ENCODE peak calls at places on chromosomes 3 and 15, in seven cellular contexts. Q is suprapubic skin, B is natural killer cell, A is astrocyte of the spinal cord, I is omental fat pad, Z is IMR-90, D is gastrocnemius medialis. T is an unnamed sample.

GRCh38 chr15:86164222-86164898 is 84.7 kb downstream of the AGBL1 start:
- DNase-seq in Q (no peak), B (no peak), A (no peak), I (no peak), Z (no peak), D (peak; percentile 76), T (no peak)

GRCh38 chr3:182636646-182637045 is 156.7 kb upstream of the ATP11B start:
- DNase-seq in Q (no peak), B (no peak), A (no peak), I (no peak), Z (no peak), D (no peak), T (no peak)

GRCh38 chr3:45881031-45882022 is 5.0 kb upstream of the CCR9 start:
- DNase-seq in Q (no peak), B (peak; percentile 32), A (no peak), I (no peak), Z (peak; percentile 53), D (no peak), T (no peak)

GRCh38 chr3:150472421-150472820 is 64.3 kb downstream of the TSC22D2 start:
- DNase-seq in Q (no peak), B (no peak), A (no peak), I (no peak), Z (no peak), D (no peak), T (no peak)

GRCh38 chr15:65233651-65234050 is 22.4 kb upstream of the CILP start:
- DNase-seq in Q (no peak), B (no peak), A (no peak), I (no peak), Z (no peak), D (no peak), T (no peak)

GRCh38 chr15:42692997-42693396 is 43.9 kb downstream of the CDAN1 start:
- DNase-seq in Q (no peak), B (no peak), A (no peak), I (no peak), Z (no peak), D (no peak), T (no peak)

GRCh38 chr3:119296723-119297122 is 2.5 kb downstream of the ARHGAP31 start:
- DNase-seq in Q (no peak), B (no peak), A (no peak), I (no peak), Z (no peak), D (no peak), T (no peak)

GRCh38 chr3:13671536-13672233 is 122.8 kb downstream of the FBLN2 start:
- DNase-seq in Q (no peak), B (no peak), A (no peak), I (no peak), Z (no peak), D (no peak), T (no peak)

GRCh38 chr3:10017636-10018292 is 8.5 kb upstream of the FANCD2 start:
- DNase-seq in Q (no peak), B (no peak), A (peak; percentile 66), I (no peak), Z (peak; percentile 89), D (no peak), T (no peak)

DNA sequence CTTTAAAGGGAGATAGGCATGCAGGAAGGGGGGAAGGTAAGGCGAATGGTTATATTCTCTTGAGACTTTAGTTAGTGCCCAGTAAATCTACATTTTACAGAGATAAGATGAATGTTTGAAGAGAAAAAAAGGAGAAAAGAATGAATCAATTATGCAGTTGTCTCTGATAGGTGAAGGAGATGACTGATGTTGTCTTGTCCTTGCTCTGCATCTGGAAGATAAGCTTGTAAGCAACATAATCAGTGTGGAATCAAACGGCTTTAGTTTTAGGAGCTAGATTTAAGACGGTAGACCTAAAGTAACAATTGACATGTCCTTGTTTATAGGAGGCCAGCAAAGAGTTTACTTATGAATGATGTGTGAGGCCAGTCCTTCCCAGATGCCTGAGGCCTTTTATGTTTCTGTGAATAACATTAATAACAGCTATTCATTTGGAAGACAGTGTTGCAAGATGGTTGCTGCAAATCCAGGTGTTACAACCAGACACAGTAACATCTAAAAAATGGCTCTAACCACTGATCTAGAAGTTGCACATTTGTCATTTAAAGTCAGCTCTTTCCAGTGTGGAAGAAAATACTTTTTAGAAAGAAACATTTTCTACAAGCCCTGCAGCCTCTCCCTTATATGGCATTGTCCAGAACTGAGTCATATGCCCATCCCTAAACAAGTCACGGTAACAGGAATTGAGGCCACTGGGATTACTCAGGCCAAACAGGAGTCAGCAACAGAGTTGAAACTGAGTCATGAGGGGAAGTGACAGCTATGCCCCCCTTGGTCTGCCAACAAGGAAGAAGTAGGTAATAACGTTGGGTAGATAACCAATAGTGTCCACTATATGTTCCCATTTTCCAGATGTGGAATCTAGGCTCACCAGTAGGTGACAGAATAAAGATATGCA is 77.5 kb upstream of the FBN1 start:
- DNase-seq in Q (no peak), B (no peak), A (peak; percentile 84), I (no peak), Z (peak; percentile 94), D (no peak), T (no peak)
- TF ChIP-seq CTCF in Q (no peak), B (no peak), A (no peak), I (no peak), Z (no peak), D (no peak), T (no peak)

DNA sequence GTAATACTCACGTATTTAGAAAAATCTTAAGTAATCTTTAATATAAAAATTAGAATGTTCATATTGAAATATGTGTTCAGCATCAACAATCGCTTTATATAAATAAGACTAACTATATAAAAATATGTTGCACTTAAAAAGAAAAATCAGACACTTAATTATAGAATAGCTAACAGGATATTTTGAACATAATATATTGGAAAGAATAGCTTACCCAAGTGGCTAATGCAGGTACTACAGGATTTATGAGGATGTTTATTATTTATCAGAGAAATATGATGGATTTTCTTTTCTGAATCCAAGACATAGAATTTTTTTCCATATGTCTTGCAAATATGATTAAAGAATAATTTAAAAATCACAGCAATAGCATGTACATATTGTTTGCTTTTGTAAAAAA is 567.9 kb upstream of the GBE1 start:
- DNase-seq in Q (no peak), B (no peak), A (no peak), I (no peak), Z (no peak), D (no peak), T (no peak)
- TF ChIP-seq CTCF in Q (no peak), B (no peak), A (peak; percentile 17), I (no peak), Z (no peak), D (peak; percentile 41), T (no peak)

GRCh38 chr15:100650685-100651084 is 48.3 kb downstream of the ASB7 start:
- DNase-seq in Q (no peak), B (no peak), A (no peak), I (no peak), Z (no peak), D (no peak), T (no peak)
- TF ChIP-seq CTCF in Q (no peak), B (no peak), A (peak; percentile 9), I (no peak), Z (no peak), D (no peak), T (no peak)

DNA sequence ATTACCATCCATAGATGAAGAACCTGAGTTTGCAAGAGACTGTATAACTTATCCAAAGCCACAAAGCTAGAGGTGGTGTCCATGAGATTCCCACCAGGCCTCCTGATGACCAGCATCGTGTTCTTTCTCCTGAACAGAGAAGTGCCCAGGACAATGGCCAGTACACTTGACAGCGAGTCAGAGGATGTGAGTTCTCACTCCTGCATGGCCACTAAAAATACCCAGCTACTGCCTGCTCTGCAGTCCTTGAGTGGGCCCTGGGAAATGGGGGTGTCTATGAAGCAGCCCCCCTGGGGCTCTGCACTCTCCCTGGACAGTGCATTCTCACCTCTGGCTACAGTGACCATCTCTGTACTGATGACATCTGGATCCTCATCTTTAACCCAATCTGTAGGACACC is 201.2 kb downstream of the RPLP1 start:
- DNase-seq in Q (no peak), B (no peak), A (no peak), I (no peak), Z (no peak), D (no peak), T (no peak)
- TF ChIP-seq CTCF in Q (no peak), B (no peak), A (no peak), I (no peak), Z (no peak), D (no peak), T (no peak)

GRCh38 chr3:144296808-144297207 is 325.2 kb downstream of the DIPK2A start:
- DNase-seq in Q (no peak), B (no peak), A (no peak), I (no peak), Z (no peak), D (no peak), T (no peak)
- TF ChIP-seq CTCF in Q (no peak), B (no peak), A (no peak), I (no peak), Z (no peak), D (no peak), T (no peak)

DNA sequence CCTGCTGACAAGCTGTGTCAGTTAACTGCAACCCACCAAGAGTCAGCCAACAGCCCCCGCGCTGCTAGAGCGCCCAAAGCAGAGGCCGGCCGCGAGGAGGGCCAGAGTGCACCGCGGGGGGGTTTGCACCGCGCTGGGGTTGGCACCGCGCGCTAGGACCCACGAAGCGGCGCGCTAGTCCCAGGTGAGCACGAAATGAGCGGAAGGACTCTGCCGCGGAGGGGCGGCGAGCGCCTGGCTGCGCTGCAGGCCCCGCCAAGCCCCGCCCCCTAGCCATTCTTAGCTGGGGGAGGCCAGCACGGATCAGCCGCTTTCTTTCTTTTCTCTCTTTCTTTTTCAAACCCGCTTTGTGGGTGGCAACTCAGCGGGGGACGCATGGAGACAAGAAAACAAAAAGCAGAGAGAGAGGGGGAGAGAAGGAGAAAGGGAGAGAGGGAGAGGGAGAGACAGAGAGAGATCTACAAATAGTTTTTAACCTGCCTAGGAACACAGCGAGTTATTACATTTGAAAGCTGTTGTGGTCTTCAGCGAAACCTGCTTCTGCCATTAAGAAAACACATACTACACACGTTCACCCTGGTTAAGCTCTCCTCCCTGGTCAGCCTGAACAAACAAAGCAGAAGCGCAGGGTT is 6.9 kb upstream of the FOXB1 start:
- DNase-seq in Q (no peak), B (no peak), A (no peak), I (no peak), Z (no peak), D (no peak), T (peak; percentile 29)
- TF ChIP-seq CTCF in Q (no peak), B (no peak), A (no peak), I (no peak), Z (no peak), D (no peak), T (no peak)

GRCh38 chr3:38346584-38347410 is at the start of gene XYLB:
- DNase-seq in Q (peak; percentile 93), B (peak; percentile 78), A (peak; percentile 74), I (peak; percentile 59), Z (peak; percentile 72), D (peak; percentile 76), T (peak; percentile 55)
- TF ChIP-seq CTCF in Q (peak; percentile 87), B (peak; percentile 83), A (peak; percentile 85), I (no peak), Z (peak; percentile 85), D (peak; percentile 88), T (peak; percentile 80)

GRCh38 chr3:129593230-129593594 is 13.3 kb downstream of the PLXND1 start:
- DNase-seq in Q (no peak), B (no peak), A (no peak), I (no peak), Z (no peak), D (no peak), T (no peak)
- TF ChIP-seq CTCF in Q (no peak), B (no peak), A (peak; percentile 10), I (no peak), Z (no peak), D (no peak), T (no peak)

GRCh38 chr3:86655096-86655495 is 335.9 kb downstream of the VGLL3 start:
- DNase-seq in Q (no peak), B (no peak), A (no peak), I (no peak), Z (no peak), D (no peak), T (no peak)
- TF ChIP-seq CTCF in Q (no peak), B (no peak), A (no peak), I (no peak), Z (no peak), D (no peak), T (no peak)